ENCODE peak calls at places on chromosomes 5 and 9, in eight cellular contexts. R is fibroblast of lung; X is GM23248; W is CD8-positive, alpha-beta memory T cell; Y is endodermal cell; P is left ventricle myocardium inferior; F is body of pancreas; D is GM23338. J is an unnamed sample.

GRCh38 chr5:112776301-112776856 is 38.7 kb downstream of the APC start:
- DNase-seq in X (peak; percentile 93), Y (no peak), P (no peak), W (no peak), D (no peak), F (no peak), R (peak; percentile 86), J (no peak)

GRCh38 chr5:96067902-96068614 is 106.4 kb upstream of the ELL2 start:
- DNase-seq in P (no peak), R (peak; percentile 97), Y (peak; percentile 49), D (no peak), X (peak; percentile 89), F (peak; percentile 10), W (no peak), J (peak; percentile 27)

GRCh38 chr9:98750396-98751060 is 41.8 kb upstream of the GABBR2 start:
- DNase-seq in P (no peak), R (no peak), W (no peak), D (no peak), F (no peak), X (no peak), Y (no peak), J (no peak)

GRCh38 chr5:120567066-120567465 is 103.0 kb downstream of the PRR16 start:
- DNase-seq in R (no peak), D (no peak), P (no peak), F (no peak), X (no peak), Y (no peak), W (no peak), J (no peak)

GRCh38 chr5:53642006-53642405 is 81.6 kb downstream of the NDUFS4 start:
- DNase-seq in Y (no peak), X (peak; percentile 41), F (no peak), R (peak; percentile 77), W (no peak), D (no peak), P (no peak), J (no peak)

GRCh38 chr5:152634596-152634995 is 229.5 kb upstream of the NMUR2 start:
- DNase-seq in R (no peak), Y (peak; percentile 52), F (peak; percentile 19), X (no peak), W (no peak), P (no peak), D (peak; percentile 51), J (no peak)

GRCh38 chr9:120303519-120303918 is 276.4 kb downstream of the CDK5RAP2 start:
- DNase-seq in R (no peak), X (no peak), Y (no peak), P (no peak), F (no peak), W (no peak), D (no peak), J (no peak)

GRCh38 chr5:154092356-154092755 is 53.6 kb downstream of the MFAP3 start:
- DNase-seq in D (peak; percentile 68), Y (no peak), P (no peak), X (peak; percentile 47), W (no peak), F (no peak), R (peak; percentile 60), J (no peak)

GRCh38 chr5:72285425-72285821 is 34.6 kb downstream of the MRPS27 start:
- DNase-seq in R (no peak), W (no peak), Y (no peak), D (no peak), P (no peak), X (no peak), F (no peak), J (no peak)

GRCh38 chr9:4939118-4939561 is 45.9 kb upstream of the JAK2 start:
- DNase-seq in F (no peak), X (no peak), Y (no peak), W (no peak), D (no peak), P (no peak), R (no peak), J (no peak)

GRCh38 chr5:109550077-109550476 is 139.7 kb upstream of the MAN2A1 start:
- DNase-seq in F (no peak), Y (no peak), R (no peak), X (no peak), W (no peak), D (no peak), P (no peak), J (no peak)

GRCh38 chr9:16475257-16475656 is 395.2 kb downstream of the BNC2 start:
- DNase-seq in X (no peak), R (no peak), W (no peak), P (no peak), F (no peak), Y (no peak), D (no peak), J (no peak)

GRCh38 chr5:57435701-57436134 is 46.9 kb downstream of the ACTBL2 start:
- DNase-seq in P (no peak), F (peak; percentile 70), X (peak; percentile 83), W (no peak), R (peak; percentile 100), Y (no peak), D (no peak), J (no peak)

GRCh38 chr9:77507212-77507961 is 140.7 kb downstream of the GNA14 start:
- DNase-seq in X (no peak), W (no peak), Y (no peak), D (no peak), R (peak; percentile 65), P (no peak), F (no peak), J (no peak)

GRCh38 chr9:13847270-13847669 is 466.7 kb downstream of the NFIB start:
- DNase-seq in Y (no peak), F (no peak), W (no peak), P (no peak), X (peak; percentile 7), D (no peak), R (peak; percentile 36), J (no peak)
- H3K27ac ChIP-seq in Y (no peak overlapping the region), F (no peak overlapping the region), W (no peak overlapping the region), P (no peak overlapping the region), X (no peak overlapping the region), D (no peak overlapping the region), R (no peak overlapping the region), J (no peak overlapping the region)

GRCh38 chr9:111023090-111023489 is 15.2 kb downstream of the LPAR1 start:
- DNase-seq in F (no peak), X (no peak), W (no peak), Y (no peak), D (no peak), P (no peak), R (no peak), J (no peak)
- H3K4me1 ChIP-seq in F (peaks cover 12% of the 10 kb centered on the region), X (peaks cover 23% of the 10 kb centered on the region), W (no peaks in the 10 kb centered on the region), Y (no peaks in the 10 kb centered on the region), D (no peaks in the 10 kb centered on the region), P (no peaks in the 10 kb centered on the region), R (no peaks in the 10 kb centered on the region), J (no peaks in the 10 kb centered on the region)

GRCh38 chr9:132411091-132411508 is 1.1 kb downstream of the CFAP77 start:
- DNase-seq in X (peak; percentile 49), W (peak; percentile 65), D (peak; percentile 96), Y (peak; percentile 95), R (peak; percentile 14), F (peak; percentile 62), P (peak; percentile 32), J (no peak)
- H3K27me3 ChIP-seq in X (peaks cover 56% of the 10 kb centered on the region), W (peaks cover 37% of the 10 kb centered on the region), D (peaks cover 30% of the 10 kb centered on the region), Y (peaks cover 7% of the 10 kb centered on the region), R (peaks cover 25% of the 10 kb centered on the region), F (no peaks in the 10 kb centered on the region), P (peaks cover 67% of the 10 kb centered on the region), J (peaks cover 21% of the 10 kb centered on the region)

DNA sequence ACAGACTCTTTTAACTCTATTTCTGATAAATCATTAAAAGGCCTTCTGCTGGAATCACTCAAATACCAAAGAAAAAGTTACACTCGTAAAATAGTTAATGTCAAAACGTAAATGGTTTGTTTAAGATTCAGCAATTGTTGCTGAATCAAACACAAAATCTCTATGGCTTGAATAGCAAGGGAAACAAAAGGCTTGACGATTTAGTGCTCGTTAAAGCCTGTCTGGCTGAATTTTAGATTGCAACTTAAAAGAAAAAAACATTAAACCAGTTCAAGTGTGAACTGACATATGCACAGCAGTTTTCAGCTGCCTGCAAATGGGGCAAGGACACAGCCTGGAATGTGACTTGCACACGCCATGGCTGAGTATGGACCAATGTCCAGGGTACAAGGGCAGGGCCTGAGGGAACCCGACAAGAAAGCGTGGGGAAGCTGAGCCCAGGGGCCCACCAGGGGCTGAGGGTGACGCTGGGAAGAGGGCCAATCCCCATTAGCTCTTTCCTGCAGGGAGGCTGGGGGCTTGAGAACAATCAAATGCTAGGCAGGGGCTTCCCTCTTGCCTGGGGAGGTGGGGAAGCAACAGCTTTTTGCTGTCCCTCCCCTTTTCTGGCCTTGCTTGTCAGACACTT is 89.5 kb upstream of the LRRTM2 start:
- DNase-seq in W (no peak), X (no peak), R (no peak), P (no peak), Y (no peak), D (no peak), F (no peak), J (no peak)
- H3K27ac ChIP-seq in W (no peak overlapping the region), X (no peak overlapping the region), R (no peak overlapping the region), P (no peak overlapping the region), Y (peak overlapping the region; percentile 84), D (no peak overlapping the region), F (peak overlapping the region; percentile 11), J (no peak overlapping the region)

GRCh38 chr9:111904889-111905288 is 8.3 kb downstream of the UGCG start:
- DNase-seq in P (no peak), R (no peak), F (no peak), Y (no peak), D (no peak), W (no peak), X (no peak), J (no peak)
- H3K4me1 ChIP-seq in P (peaks cover 84% of the 10 kb centered on the region), R (peaks cover 21% of the 10 kb centered on the region), F (peaks cover 94% of the 10 kb centered on the region), Y (no peaks in the 10 kb centered on the region), D (peaks cover 21% of the 10 kb centered on the region), W (peaks cover 74% of the 10 kb centered on the region), X (peaks cover 60% of the 10 kb centered on the region), J (peaks cover 37% of the 10 kb centered on the region)

DNA sequence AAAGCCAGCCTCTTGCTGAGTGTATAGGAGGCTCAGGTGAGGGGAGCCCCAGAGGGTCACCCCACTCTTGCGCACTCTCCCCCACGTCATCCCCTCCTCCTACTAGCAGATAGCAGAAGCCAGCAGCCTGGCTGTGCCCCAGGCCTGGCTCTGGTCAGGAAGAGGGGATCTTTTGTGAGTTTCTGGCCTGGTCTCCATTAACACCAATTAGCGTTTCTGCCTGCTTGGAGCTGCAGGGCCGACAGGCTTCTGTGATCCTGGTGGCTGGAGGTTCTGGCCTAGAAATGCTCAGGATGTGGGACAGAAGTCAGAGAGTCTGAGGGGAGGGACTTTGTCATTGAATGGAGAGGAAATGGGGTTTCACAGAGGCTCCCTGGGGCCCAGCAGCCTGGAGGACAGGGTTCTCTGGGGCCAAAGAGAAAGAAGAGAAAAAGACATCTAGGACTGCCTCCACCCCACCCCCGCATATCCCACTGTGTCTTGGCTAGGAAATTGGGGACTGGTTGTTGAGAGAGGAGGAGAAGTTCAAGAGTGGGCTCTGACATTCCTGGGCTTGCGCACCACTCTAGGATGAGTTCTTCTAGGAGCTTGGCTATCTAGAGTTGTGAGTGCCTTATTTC is 47.5 kb upstream of the ARAP3 start:
- DNase-seq in Y (no peak), R (no peak), F (no peak), P (no peak), W (no peak), D (no peak), X (no peak), J (no peak)
- H3K27me3 ChIP-seq in Y (no peaks in the 10 kb centered on the region), R (peaks cover 9% of the 10 kb centered on the region), F (no peaks in the 10 kb centered on the region), P (no peaks in the 10 kb centered on the region), W (no peaks in the 10 kb centered on the region), D (no peaks in the 10 kb centered on the region), X (no peaks in the 10 kb centered on the region), J (no peaks in the 10 kb centered on the region)

GRCh38 chr5:149418910-149419531 is 39.9 kb upstream of the IL17B start:
- DNase-seq in R (peak; percentile 36), X (no peak), P (no peak), Y (no peak), D (no peak), W (no peak), F (no peak), J (no peak)
- H3K27ac ChIP-seq in R (peak overlapping the region; percentile 92), X (no peak overlapping the region), P (peak overlapping the region; percentile 95), Y (peak overlapping the region; percentile 16), D (no peak overlapping the region), W (no peak overlapping the region), F (no peak overlapping the region), J (no peak overlapping the region)

GRCh38 chr9:132309056-132309455 is 45.7 kb downstream of the SETX start:
- DNase-seq in D (no peak), X (no peak), R (no peak), P (no peak), F (no peak), W (no peak), Y (no peak), J (no peak)
- H3K4me1 ChIP-seq in D (no peaks in the 10 kb centered on the region), X (no peaks in the 10 kb centered on the region), R (no peaks in the 10 kb centered on the region), P (peaks cover 8% of the 10 kb centered on the region), F (no peaks in the 10 kb centered on the region), W (no peaks in the 10 kb centered on the region), Y (no peaks in the 10 kb centered on the region), J (no peaks in the 10 kb centered on the region)

J was measured in SJCRH30.